ENCODE peak calls at places on chromosome 11, in six cellular contexts. One of them, this sample, is unnamed.

GRCh38 chr11:65593518-65594414 is 1.8 kb downstream of the KCNK7 start:
- DNase-seq in NAMALWA: peak; percentile 63
- DNase-seq in effector memory CD8-positive, alpha-beta T cell: peak; percentile 40
- DNase-seq in HTR-8/SVneo: no peak
- DNase-seq in CD8-positive, alpha-beta memory T cell: peak; percentile 66
- DNase-seq in lung microvascular endothelial cell: peak; percentile 57
- DNase-seq in this sample: peak; percentile 83

GRCh38 chr11:75467311-75467710 is 34.3 kb upstream of the KLHL35 start:
- DNase-seq in lung microvascular endothelial cell: no peak
- DNase-seq in HTR-8/SVneo: no peak
- DNase-seq in CD8-positive, alpha-beta memory T cell: no peak
- DNase-seq in NAMALWA: no peak
- DNase-seq in effector memory CD8-positive, alpha-beta T cell: no peak
- DNase-seq in this sample: no peak

GRCh38 chr11:34034053-34034452 is 17.5 kb upstream of the CAPRIN1 start:
- DNase-seq in effector memory CD8-positive, alpha-beta T cell: no peak
- DNase-seq in lung microvascular endothelial cell: no peak
- DNase-seq in NAMALWA: no peak
- DNase-seq in HTR-8/SVneo: no peak
- DNase-seq in CD8-positive, alpha-beta memory T cell: no peak
- DNase-seq in this sample: no peak

GRCh38 chr11:64372802-64373597 is 14.0 kb downstream of the RPS6KA4 start:
- DNase-seq in effector memory CD8-positive, alpha-beta T cell: no peak
- DNase-seq in NAMALWA: no peak
- DNase-seq in lung microvascular endothelial cell: no peak
- DNase-seq in HTR-8/SVneo: no peak
- DNase-seq in CD8-positive, alpha-beta memory T cell: no peak
- DNase-seq in this sample: no peak

GRCh38 chr11:122812612-122813011 is 25.7 kb upstream of the CRTAM start:
- DNase-seq in NAMALWA: no peak
- DNase-seq in CD8-positive, alpha-beta memory T cell: no peak
- DNase-seq in effector memory CD8-positive, alpha-beta T cell: no peak
- DNase-seq in lung microvascular endothelial cell: peak; percentile 49
- DNase-seq in HTR-8/SVneo: no peak
- DNase-seq in this sample: no peak

GRCh38 chr11:78138694-78139421 is 568 bp downstream of the ALG8 start:
- DNase-seq in CD8-positive, alpha-beta memory T cell: no peak
- DNase-seq in NAMALWA: peak; percentile 77
- DNase-seq in effector memory CD8-positive, alpha-beta T cell: peak; percentile 2
- DNase-seq in HTR-8/SVneo: peak; percentile 27
- DNase-seq in lung microvascular endothelial cell: no peak
- DNase-seq in this sample: no peak

GRCh38 chr11:125082611-125083311 is 19.7 kb downstream of the SLC37A2 start:
- DNase-seq in lung microvascular endothelial cell: peak; percentile 61
- DNase-seq in effector memory CD8-positive, alpha-beta T cell: no peak
- DNase-seq in CD8-positive, alpha-beta memory T cell: no peak
- DNase-seq in NAMALWA: no peak
- DNase-seq in HTR-8/SVneo: peak; percentile 56
- DNase-seq in this sample: no peak

GRCh38 chr11:121513807-121514206 is 61.0 kb upstream of the SORL1-AS1 start:
- DNase-seq in CD8-positive, alpha-beta memory T cell: no peak
- DNase-seq in effector memory CD8-positive, alpha-beta T cell: no peak
- DNase-seq in NAMALWA: no peak
- DNase-seq in lung microvascular endothelial cell: no peak
- DNase-seq in HTR-8/SVneo: no peak
- DNase-seq in this sample: no peak

GRCh38 chr11:130426223-130427048 is 2.0 kb downstream of the ADAMTS8 start:
- DNase-seq in lung microvascular endothelial cell: no peak
- DNase-seq in CD8-positive, alpha-beta memory T cell: no peak
- DNase-seq in HTR-8/SVneo: no peak
- DNase-seq in NAMALWA: no peak
- DNase-seq in effector memory CD8-positive, alpha-beta T cell: no peak
- DNase-seq in this sample: no peak

GRCh38 chr11:23755769-23756168 is 741.1 kb upstream of the LUZP2 start:
- DNase-seq in CD8-positive, alpha-beta memory T cell: no peak
- DNase-seq in NAMALWA: no peak
- DNase-seq in effector memory CD8-positive, alpha-beta T cell: no peak
- DNase-seq in lung microvascular endothelial cell: no peak
- DNase-seq in HTR-8/SVneo: no peak
- DNase-seq in this sample: no peak

GRCh38 chr11:18731949-18732821 is 6.2 kb upstream of the IGSF22 start:
- DNase-seq in NAMALWA: peak; percentile 86
- DNase-seq in lung microvascular endothelial cell: peak; percentile 59
- DNase-seq in HTR-8/SVneo: peak; percentile 71
- DNase-seq in CD8-positive, alpha-beta memory T cell: peak; percentile 79
- DNase-seq in effector memory CD8-positive, alpha-beta T cell: peak; percentile 72
- DNase-seq in this sample: peak; percentile 78

GRCh38 chr11:120645639-120646038 is 134.1 kb downstream of the GRIK4 start:
- DNase-seq in HTR-8/SVneo: no peak
- DNase-seq in CD8-positive, alpha-beta memory T cell: peak; percentile 19
- DNase-seq in effector memory CD8-positive, alpha-beta T cell: no peak
- DNase-seq in NAMALWA: no peak
- DNase-seq in lung microvascular endothelial cell: peak; percentile 24
- DNase-seq in this sample: no peak

GRCh38 chr11:85809881-85810280 is 1.1 kb downstream of the SYTL2 start:
- DNase-seq in effector memory CD8-positive, alpha-beta T cell: peak; percentile 20
- DNase-seq in lung microvascular endothelial cell: no peak
- DNase-seq in NAMALWA: peak; percentile 39
- DNase-seq in HTR-8/SVneo: peak; percentile 66
- DNase-seq in CD8-positive, alpha-beta memory T cell: peak; percentile 63
- DNase-seq in this sample: no peak